ENCODE peak calls at places on chromosomes 11 and 22, in four cellular contexts. O is ovary, T is heart right ventricle, D is cardiac muscle cell. Z is an unnamed sample.

GRCh38 chr22:29683536-29683935 is 36.3 kb upstream of the CABP7 start:
- DNase-seq in O (no peak), D (no peak), T (no peak), Z (peak)

GRCh38 chr11:69674267-69674885 is 777 bp downstream of the LTO1 start:
- DNase-seq in D (peak), O (peak), T (peak), Z (peak)

GRCh38 chr11:128737704-128738103 is 43.8 kb downstream of the FLI1 start:
- DNase-seq in T (no peak), O (no peak), D (peak), Z (no peak)

GRCh38 chr11:46208803-46209202 is 68.7 kb upstream of the CREB3L1 start:
- DNase-seq in D (no peak), O (no peak), T (no peak), Z (no peak)

GRCh38 chr11:3853935-3854659 is 1.4 kb upstream of the STIM1 start:
- DNase-seq in T (no peak), D (no peak), O (no peak), Z (no peak)

GRCh38 chr11:75547617-75548054 is 14.4 kb upstream of the SERPINH1 start:
- DNase-seq in T (peak), O (peak), D (peak), Z (peak)

GRCh38 chr11:134542401-134543143 is 130.5 kb upstream of the B3GAT1 start:
- DNase-seq in D (no peak), T (no peak), O (no peak), Z (no peak)

GRCh38 chr22:23225724-23226496 is 45.6 kb downstream of the BCR start:
- DNase-seq in T (peak), O (no peak), D (peak), Z (peak)

GRCh38 chr11:41848349-41848748 is 388.9 kb upstream of the LRRC4C start:
- DNase-seq in T (no peak), D (no peak), O (no peak), Z (no peak)

GRCh38 chr11:66100272-66101037 is 30.4 kb downstream of the PACS1 start:
- DNase-seq in T (peak), O (peak), D (no peak), Z (peak)

GRCh38 chr11:46039990-46040389 is 81.3 kb downstream of the PHF21A start:
- DNase-seq in O (no peak), T (no peak), D (peak), Z (peak)

GRCh38 chr11:12686246-12687060 is 12.2 kb downstream of the TEAD1 start:
- DNase-seq in O (no peak), D (no peak), T (no peak), Z (no peak)

GRCh38 chr11:16030664-16031063 is 325.7 kb downstream of the SOX6 start:
- DNase-seq in D (no peak), O (no peak), T (no peak), Z (no peak)

GRCh38 chr22:48902983-48903650 is 924.6 kb downstream of the BRD1 start:
- DNase-seq in T (no peak), D (no peak), O (no peak), Z (no peak)

GRCh38 chr11:39678996-39679395 is 1780.5 kb downstream of the LRRC4C start:
- DNase-seq in O (no peak), T (no peak), D (no peak), Z (peak)

GRCh38 chr11:75716659-75717058 is 979 bp upstream of the MOGAT2 start:
- DNase-seq in D (no peak), O (no peak), T (no peak), Z (no peak)

GRCh38 chr11:77267910-77268309 is 33.6 kb downstream of the GDPD4 start:
- DNase-seq in T (no peak), D (no peak), O (no peak), Z (peak)

GRCh38 chr11:69250503-69251393 is 43.2 kb upstream of the MYEOV start:
- DNase-seq in T (no peak), D (no peak), O (no peak), Z (no peak)

GRCh38 chr11:19676508-19677379 is 35.9 kb upstream of the NAV2 start:
- DNase-seq in O (no peak), D (peak), T (no peak), Z (peak)

GRCh38 chr11:66189031-66189745 is 79.3 kb upstream of the RAB1B start:
- DNase-seq in D (no peak), O (no peak), T (no peak), Z (peak)

GRCh38 chr22:21682385-21683175 is 16.8 kb downstream of the PPIL2 start:
- DNase-seq in O (no peak), T (no peak), D (no peak), Z (no peak)

GRCh38 chr11:110168404-110168803 is 75.2 kb downstream of the ZC3H12C start:
- DNase-seq in O (no peak), D (no peak), T (no peak), Z (no peak)

GRCh38 chr11:35781342-35782171 is 119.0 kb downstream of the TRIM44 start:
- DNase-seq in D (peak), O (no peak), T (no peak), Z (peak)

GRCh38 chr11:41320233-41320993 is 139.0 kb downstream of the LRRC4C start:
- DNase-seq in O (no peak), D (no peak), T (no peak), Z (no peak)

GRCh38 chr11:31757245-31757835 is 53.8 kb downstream of the PAX6 start:
- DNase-seq in D (peak), O (no peak), T (no peak), Z (no peak)

GRCh38 chr11:27395556-27396258 is 32.7 kb upstream of the CCDC34 start:
- DNase-seq in D (peak), O (no peak), T (no peak), Z (peak)

DNA sequence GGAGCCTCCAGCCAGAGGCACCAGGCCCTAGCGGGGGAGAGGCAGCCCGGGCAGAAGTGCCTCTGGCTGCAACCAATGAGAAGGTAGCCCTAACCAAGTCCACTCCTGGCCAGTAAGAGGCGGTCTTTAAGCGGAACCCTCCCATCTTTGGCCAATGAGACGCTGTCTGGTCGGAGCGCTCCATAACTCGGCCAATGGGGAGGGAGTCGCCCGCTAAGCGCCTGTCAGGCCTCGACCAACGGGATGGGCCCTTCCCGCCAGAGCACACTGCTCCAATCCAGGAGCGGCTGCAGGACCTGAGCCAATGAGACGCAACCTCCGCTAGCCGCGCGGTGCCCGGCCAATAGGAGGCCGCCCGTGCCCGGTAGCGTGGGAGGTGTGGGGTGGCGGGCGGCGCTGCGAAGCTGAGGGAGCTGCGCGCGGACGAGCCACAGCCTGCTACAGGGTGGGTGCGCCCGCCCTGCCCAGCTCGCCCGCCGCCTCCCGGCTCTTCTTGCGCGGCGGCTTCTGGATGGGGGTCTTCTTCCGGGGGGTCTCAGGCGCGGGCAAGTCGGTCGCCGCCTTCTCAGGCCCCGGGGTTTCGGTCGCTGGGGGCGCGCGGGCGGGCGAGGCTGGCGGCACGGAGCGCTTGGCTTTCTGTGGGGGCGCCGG is 12.6 kb downstream of the SCARF2 start:
- DNase-seq in O (no peak), T (no peak), D (no peak), Z (peak)
- H3K4me3 ChIP-seq in O (no peak), T (peak), D (no peak), Z (no peak)

DNA sequence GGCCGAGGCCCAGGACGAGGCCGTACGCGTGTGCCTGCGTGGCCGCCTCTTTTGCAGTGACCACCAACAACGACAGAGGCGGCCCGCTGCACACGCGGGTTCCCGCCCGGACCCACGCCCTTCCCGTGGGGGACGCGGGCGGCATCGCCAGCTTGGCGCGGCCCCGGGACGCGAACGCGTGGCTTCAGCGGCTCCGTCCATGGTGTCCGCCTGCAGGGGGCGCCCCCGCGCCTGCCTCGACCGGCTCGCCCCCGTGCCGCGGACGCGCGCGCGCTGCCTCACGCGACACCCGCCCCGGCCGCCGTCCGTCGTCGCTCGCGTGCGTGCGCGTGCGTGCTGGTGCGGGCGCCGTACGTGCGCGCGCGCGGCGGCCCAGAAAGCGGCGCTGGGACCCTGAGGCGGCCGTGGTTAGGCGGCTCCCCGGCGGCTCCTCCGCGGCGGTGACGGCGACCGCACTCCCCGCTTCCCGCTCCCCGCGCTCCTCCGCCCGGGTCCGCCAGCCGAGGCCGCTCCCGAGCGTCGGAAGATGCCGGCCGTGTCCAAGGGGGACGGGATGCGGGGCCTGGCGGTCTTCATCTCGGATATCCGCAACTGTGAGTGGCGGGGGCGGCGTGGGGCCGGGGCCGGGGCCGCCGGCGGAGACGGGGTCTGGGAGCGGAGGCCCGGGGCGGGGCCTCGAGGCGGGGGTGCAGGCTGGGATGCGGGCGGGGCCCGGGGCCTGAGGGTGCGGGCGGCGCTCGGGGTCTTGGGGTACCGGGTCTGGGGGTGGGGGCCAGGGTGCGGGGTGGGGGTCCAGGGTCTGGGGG is at the start of gene AP2A2:
- DNase-seq in T (peak), D (peak), O (peak), Z (peak)
- TF ChIP-seq CTCF in T (peak), D (peak), O (peak), Z (peak)

DNA sequence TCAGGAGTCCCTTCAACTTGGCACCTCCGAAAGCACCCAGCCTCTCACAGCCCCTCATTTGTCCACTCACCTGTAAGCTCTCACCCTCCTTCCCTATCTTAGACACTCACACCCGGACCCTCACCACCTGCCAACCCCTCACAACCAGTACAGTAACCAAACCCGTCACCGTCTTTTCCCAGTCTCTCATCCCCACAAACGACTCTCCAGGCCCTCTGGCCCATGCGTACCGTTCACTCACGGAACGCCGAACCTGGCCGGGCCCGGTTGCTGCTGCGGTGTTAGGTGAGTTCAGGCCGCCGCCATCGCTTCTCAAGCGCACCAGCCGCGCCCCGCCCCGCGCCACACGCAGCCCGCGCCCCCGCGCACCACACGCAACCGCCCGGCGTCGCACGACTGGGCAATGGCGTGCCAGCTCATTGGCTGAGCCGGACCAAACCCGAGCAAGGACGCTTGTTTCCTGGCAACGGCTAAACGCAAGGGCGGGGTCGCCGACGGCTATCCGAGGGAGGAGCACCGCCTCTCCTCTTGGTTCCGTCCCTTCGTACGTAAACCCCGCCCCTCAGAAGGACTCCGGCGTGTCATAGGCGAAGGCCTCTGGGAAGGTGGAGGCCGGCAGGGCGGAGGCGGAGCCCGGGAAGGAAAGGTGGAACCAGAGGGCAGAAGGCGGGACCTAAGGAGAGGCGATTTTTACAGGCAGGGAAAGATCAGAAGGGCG is at the start of gene FHIP1B:
- DNase-seq in O (peak), D (peak), T (peak), Z (peak)
- H3K4me3 ChIP-seq in O (peak), D (peak), T (peak), Z (peak)

GRCh38 chr22:43923631-43924548 is at the start of gene PNPLA3:
- DNase-seq in D (peak), O (peak), T (peak), Z (peak)

GRCh38 chr22:43921361-43921760 is 2.2 kb upstream of the PNPLA3 start:
- DNase-seq in D (peak), T (no peak), O (no peak), Z (peak)

GRCh38 chr22:43923191-43923590 is 414 bp upstream of the PNPLA3 start:
- DNase-seq in D (peak), T (no peak), O (no peak), Z (peak)

GRCh38 chr22:43919106-43919965 is 4.3 kb upstream of the PNPLA3 start:
- DNase-seq in T (no peak), O (no peak), D (peak), Z (peak)

DNA sequence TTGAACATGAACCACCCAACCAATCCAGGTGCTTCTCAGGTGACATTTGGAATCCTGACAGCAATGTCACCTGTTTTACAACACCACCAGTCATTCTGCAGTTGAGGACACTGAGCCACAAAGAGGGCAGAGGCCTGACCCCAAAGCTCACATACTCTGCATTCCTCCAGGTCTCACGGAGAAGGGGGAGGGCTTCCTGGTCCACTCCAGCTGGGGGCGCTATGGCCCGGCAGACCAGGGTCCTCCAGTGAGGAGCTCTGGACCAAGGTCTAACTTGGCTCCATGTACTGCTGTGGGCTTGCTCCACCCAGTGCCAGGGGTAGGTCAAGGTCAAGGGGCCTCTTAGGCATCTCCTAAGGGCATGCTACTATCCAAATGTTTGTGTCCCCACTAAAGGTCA is 1.5 kb upstream of the PNPLA3 start:
- DNase-seq in O (no peak), T (no peak), D (no peak), Z (no peak)
- TF ChIP-seq CTCF in O (no peak), T (no peak), D (peak), Z (peak)

Z was measured in astrocyte of the spinal cord.